ENCODE peak calls at places on chromosomes 3 and 15, in seven cellular contexts. One of them, this sample, is unnamed.

GRCh38 chr3:116569611-116570010 is 124.3 kb upstream of the LSAMP start:
- DNase-seq in adrenal gland: no peak
- DNase-seq in mucosa of descending colon: no peak
- DNase-seq in heart left ventricle: no peak
- DNase-seq in body of pancreas: no peak
- DNase-seq in A549: no peak
- DNase-seq in colonic mucosa: no peak
- DNase-seq in this sample: no peak

GRCh38 chr3:197124713-197125112 is 95.1 kb upstream of the MELTF start:
- DNase-seq in mucosa of descending colon: no peak
- DNase-seq in body of pancreas: no peak
- DNase-seq in A549: no peak
- DNase-seq in colonic mucosa: no peak
- DNase-seq in adrenal gland: no peak
- DNase-seq in heart left ventricle: no peak
- DNase-seq in this sample: no peak

GRCh38 chr3:154616298-154616697 is 186.3 kb upstream of the GPR149 start:
- DNase-seq in heart left ventricle: no peak
- DNase-seq in body of pancreas: no peak
- DNase-seq in mucosa of descending colon: no peak
- DNase-seq in A549: no peak
- DNase-seq in colonic mucosa: no peak
- DNase-seq in adrenal gland: no peak
- DNase-seq in this sample: no peak

GRCh38 chr3:133038731-133039398 is 674 bp downstream of the TMEM108 start:
- DNase-seq in body of pancreas: no peak
- DNase-seq in adrenal gland: peak; percentile 57
- DNase-seq in mucosa of descending colon: peak; percentile 22
- DNase-seq in colonic mucosa: no peak
- DNase-seq in A549: no peak
- DNase-seq in heart left ventricle: peak; percentile 21
- DNase-seq in this sample: peak; percentile 16

GRCh38 chr3:96961576-96961975 is 147.2 kb downstream of the EPHA6 start:
- DNase-seq in A549: no peak
- DNase-seq in colonic mucosa: no peak
- DNase-seq in heart left ventricle: no peak
- DNase-seq in adrenal gland: no peak
- DNase-seq in body of pancreas: no peak
- DNase-seq in mucosa of descending colon: no peak
- DNase-seq in this sample: no peak

GRCh38 chr15:95394186-95395067 is 936.1 kb upstream of the NR2F2 start:
- DNase-seq in mucosa of descending colon: no peak
- DNase-seq in colonic mucosa: no peak
- DNase-seq in heart left ventricle: no peak
- DNase-seq in A549: no peak
- DNase-seq in adrenal gland: no peak
- DNase-seq in body of pancreas: no peak
- DNase-seq in this sample: no peak

GRCh38 chr3:138180375-138181029 is 5.8 kb upstream of the DBR1 start:
- DNase-seq in mucosa of descending colon: no peak
- DNase-seq in colonic mucosa: peak; percentile 28
- DNase-seq in body of pancreas: peak; percentile 38
- DNase-seq in adrenal gland: no peak
- DNase-seq in heart left ventricle: no peak
- DNase-seq in A549: peak; percentile 35
- DNase-seq in this sample: no peak

GRCh38 chr3:37198996-37199395 is 24.6 kb upstream of the LRRFIP2 start:
- DNase-seq in body of pancreas: no peak
- DNase-seq in heart left ventricle: no peak
- DNase-seq in A549: no peak
- DNase-seq in colonic mucosa: no peak
- DNase-seq in mucosa of descending colon: no peak
- DNase-seq in adrenal gland: no peak
- DNase-seq in this sample: no peak

GRCh38 chr3:39990532-39990931 is 181.1 kb downstream of the MYRIP start:
- DNase-seq in mucosa of descending colon: no peak
- DNase-seq in colonic mucosa: peak; percentile 61
- DNase-seq in heart left ventricle: no peak
- DNase-seq in body of pancreas: peak; percentile 56
- DNase-seq in adrenal gland: peak; percentile 16
- DNase-seq in A549: peak; percentile 54
- DNase-seq in this sample: no peak

GRCh38 chr3:124853446-124853845 is 33.7 kb downstream of the ITGB5 start:
- DNase-seq in A549: no peak
- DNase-seq in adrenal gland: no peak
- DNase-seq in heart left ventricle: no peak
- DNase-seq in mucosa of descending colon: no peak
- DNase-seq in body of pancreas: no peak
- DNase-seq in colonic mucosa: no peak
- DNase-seq in this sample: no peak
- H3K4me1 ChIP-seq in A549: peaks cover 62% of the 10 kb centered on the region
- H3K4me1 ChIP-seq in adrenal gland: no peaks in the 10 kb centered on the region
- H3K4me1 ChIP-seq in heart left ventricle: peaks cover 21% of the 10 kb centered on the region
- H3K4me1 ChIP-seq in mucosa of descending colon: no peaks in the 10 kb centered on the region
- H3K4me1 ChIP-seq in body of pancreas: no peaks in the 10 kb centered on the region
- H3K4me1 ChIP-seq in colonic mucosa: no peaks in the 10 kb centered on the region
- H3K4me1 ChIP-seq in this sample: peaks cover 40% of the 10 kb centered on the region

GRCh38 chr15:72271895-72272212 is 500 bp downstream of the PARP6 start:
- DNase-seq in heart left ventricle: no peak
- DNase-seq in adrenal gland: no peak
- DNase-seq in A549: peak; percentile 27
- DNase-seq in body of pancreas: no peak
- DNase-seq in colonic mucosa: no peak
- DNase-seq in mucosa of descending colon: no peak
- DNase-seq in this sample: no peak

GRCh38 chr15:72272997-72273352 is 621 bp upstream of the PARP6 start:
- DNase-seq in adrenal gland: no peak
- DNase-seq in body of pancreas: no peak
- DNase-seq in heart left ventricle: no peak
- DNase-seq in colonic mucosa: no peak
- DNase-seq in mucosa of descending colon: no peak
- DNase-seq in A549: no peak
- DNase-seq in this sample: no peak

GRCh38 chr15:72272213-72272996 is at the start of gene PARP6:
- DNase-seq in A549: peak; percentile 100
- DNase-seq in heart left ventricle: peak; percentile 99
- DNase-seq in mucosa of descending colon: peak; percentile 98
- DNase-seq in body of pancreas: peak; percentile 99
- DNase-seq in colonic mucosa: peak; percentile 94
- DNase-seq in adrenal gland: peak; percentile 98
- DNase-seq in this sample: peak; percentile 99

GRCh38 chr15:72269739-72270138 is 2.6 kb downstream of the PARP6 start:
- DNase-seq in heart left ventricle: no peak
- DNase-seq in mucosa of descending colon: no peak
- DNase-seq in adrenal gland: no peak
- DNase-seq in colonic mucosa: no peak
- DNase-seq in body of pancreas: no peak
- DNase-seq in A549: no peak
- DNase-seq in this sample: no peak

GRCh38 chr15:72271221-72271620 is 1.1 kb downstream of the PARP6 start:
- DNase-seq in heart left ventricle: no peak
- DNase-seq in adrenal gland: no peak
- DNase-seq in A549: no peak
- DNase-seq in mucosa of descending colon: no peak
- DNase-seq in body of pancreas: no peak
- DNase-seq in colonic mucosa: no peak
- DNase-seq in this sample: no peak
- H3K4me3 ChIP-seq in heart left ventricle: peak overlapping the region; percentile 99
- H3K4me3 ChIP-seq in adrenal gland: no peak overlapping the region
- H3K4me3 ChIP-seq in A549: peak overlapping the region; percentile 80
- H3K4me3 ChIP-seq in mucosa of descending colon: no peak overlapping the region
- H3K4me3 ChIP-seq in body of pancreas: no peak overlapping the region
- H3K4me3 ChIP-seq in colonic mucosa: no peak overlapping the region
- H3K4me3 ChIP-seq in this sample: peak overlapping the region; percentile 94

DNA sequence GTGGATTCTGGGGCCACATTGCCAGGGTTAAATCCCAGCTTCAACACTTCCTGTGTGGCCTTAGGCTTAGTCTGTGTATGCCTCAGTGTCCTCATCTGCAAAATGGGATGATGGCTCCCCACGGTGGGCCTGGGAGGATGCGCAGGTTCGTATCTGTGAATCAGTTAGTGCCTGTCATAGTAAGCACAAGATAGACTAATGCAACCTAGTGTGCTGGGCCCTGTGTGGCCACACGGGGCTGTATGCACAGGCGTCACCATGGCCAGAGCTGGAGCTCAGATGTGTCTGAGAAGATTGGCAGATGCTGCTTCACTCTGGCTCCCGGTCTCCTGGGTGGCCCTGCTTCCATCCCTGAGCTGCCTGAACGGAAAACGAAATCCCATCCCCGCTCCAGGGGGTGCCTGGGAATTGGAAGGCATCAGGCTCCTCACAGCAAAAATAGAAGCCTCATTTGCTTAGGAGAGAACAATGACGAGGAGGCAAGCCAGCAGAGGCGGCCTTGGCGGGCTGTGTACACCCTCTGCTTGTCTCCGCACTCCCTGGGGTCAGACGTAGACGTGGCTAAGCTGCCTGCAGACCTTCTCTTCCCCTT is 103.6 kb downstream of the APBA2 start:
- DNase-seq in mucosa of descending colon: no peak
- DNase-seq in heart left ventricle: no peak
- DNase-seq in colonic mucosa: no peak
- DNase-seq in adrenal gland: no peak
- DNase-seq in A549: peak; percentile 39
- DNase-seq in body of pancreas: no peak
- DNase-seq in this sample: no peak
- TF ChIP-seq CTCF in mucosa of descending colon: no peak
- TF ChIP-seq CTCF in heart left ventricle: no peak
- TF ChIP-seq CTCF in colonic mucosa: no peak
- TF ChIP-seq CTCF in adrenal gland: no peak
- TF ChIP-seq CTCF in A549: no peak
- TF ChIP-seq CTCF in body of pancreas: no peak
- TF ChIP-seq CTCF in this sample: no peak

DNA sequence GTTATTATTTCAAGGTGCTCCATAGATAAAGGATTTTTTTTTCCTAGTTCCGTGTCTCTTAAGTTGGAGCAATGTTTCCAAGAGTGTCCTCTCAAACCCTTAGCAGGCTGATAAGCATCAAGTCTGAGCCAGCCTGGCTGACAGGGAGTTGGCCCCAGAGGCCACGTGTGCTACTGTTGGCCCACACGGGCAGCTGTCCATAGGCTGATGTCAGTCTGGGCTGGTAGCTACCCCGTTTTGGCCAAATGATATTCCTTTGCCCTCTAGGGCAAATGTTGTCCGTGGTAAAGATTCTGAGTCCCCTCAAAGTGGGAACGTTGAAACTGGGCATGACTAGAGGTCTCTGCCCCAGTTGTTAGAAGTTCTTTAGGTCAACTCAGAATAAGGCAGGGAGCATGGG is 99.4 kb downstream of the FLNB start:
- DNase-seq in adrenal gland: peak; percentile 56
- DNase-seq in A549: no peak
- DNase-seq in colonic mucosa: no peak
- DNase-seq in heart left ventricle: no peak
- DNase-seq in body of pancreas: no peak
- DNase-seq in mucosa of descending colon: no peak
- DNase-seq in this sample: no peak
- H3K4me1 ChIP-seq in adrenal gland: peaks cover 16% of the 10 kb centered on the region
- H3K4me1 ChIP-seq in A549: peaks cover 15% of the 10 kb centered on the region
- H3K4me1 ChIP-seq in colonic mucosa: peaks cover 5% of the 10 kb centered on the region
- H3K4me1 ChIP-seq in heart left ventricle: no peaks in the 10 kb centered on the region
- H3K4me1 ChIP-seq in body of pancreas: peaks cover 49% of the 10 kb centered on the region
- H3K4me1 ChIP-seq in mucosa of descending colon: peaks cover 16% of the 10 kb centered on the region
- H3K4me1 ChIP-seq in this sample: no peaks in the 10 kb centered on the region

GRCh38 chr3:13282528-13282985 is 137.6 kb downstream of the NUP210 start:
- DNase-seq in heart left ventricle: no peak
- DNase-seq in body of pancreas: no peak
- DNase-seq in colonic mucosa: no peak
- DNase-seq in adrenal gland: no peak
- DNase-seq in A549: peak; percentile 31
- DNase-seq in mucosa of descending colon: no peak
- DNase-seq in this sample: no peak
- H3K4me3 ChIP-seq in heart left ventricle: peak overlapping the region; percentile 73
- H3K4me3 ChIP-seq in body of pancreas: peak overlapping the region; percentile 14
- H3K4me3 ChIP-seq in colonic mucosa: peak overlapping the region; percentile 33
- H3K4me3 ChIP-seq in adrenal gland: no peak overlapping the region
- H3K4me3 ChIP-seq in A549: peak overlapping the region; percentile 83
- H3K4me3 ChIP-seq in mucosa of descending colon: no peak overlapping the region
- H3K4me3 ChIP-seq in this sample: peak overlapping the region; percentile 71

GRCh38 chr15:29734917-29735572 is 87.2 kb downstream of the TJP1 start:
- DNase-seq in adrenal gland: no peak
- DNase-seq in mucosa of descending colon: no peak
- DNase-seq in body of pancreas: no peak
- DNase-seq in colonic mucosa: no peak
- DNase-seq in A549: peak; percentile 92
- DNase-seq in heart left ventricle: no peak
- DNase-seq in this sample: no peak

GRCh38 chr15:29736745-29737023 is 85.6 kb downstream of the TJP1 start:
- DNase-seq in A549: peak; percentile 94
- DNase-seq in heart left ventricle: no peak
- DNase-seq in colonic mucosa: no peak
- DNase-seq in mucosa of descending colon: no peak
- DNase-seq in body of pancreas: peak; percentile 50
- DNase-seq in adrenal gland: peak; percentile 58
- DNase-seq in this sample: no peak

GRCh38 chr15:29736012-29736744 is 86.1 kb downstream of the TJP1 start:
- DNase-seq in mucosa of descending colon: no peak
- DNase-seq in A549: no peak
- DNase-seq in body of pancreas: no peak
- DNase-seq in adrenal gland: no peak
- DNase-seq in heart left ventricle: no peak
- DNase-seq in colonic mucosa: no peak
- DNase-seq in this sample: no peak

GRCh38 chr15:29740692-29741311 is 81.5 kb downstream of the TJP1 start:
- DNase-seq in colonic mucosa: no peak
- DNase-seq in body of pancreas: no peak
- DNase-seq in heart left ventricle: no peak
- DNase-seq in adrenal gland: no peak
- DNase-seq in A549: peak; percentile 61
- DNase-seq in mucosa of descending colon: no peak
- DNase-seq in this sample: no peak
- TF ChIP-seq CTCF in colonic mucosa: peak; percentile 29
- TF ChIP-seq CTCF in body of pancreas: peak; percentile 16
- TF ChIP-seq CTCF in heart left ventricle: no peak
- TF ChIP-seq CTCF in adrenal gland: no peak
- TF ChIP-seq CTCF in A549: peak; percentile 83
- TF ChIP-seq CTCF in mucosa of descending colon: no peak
- TF ChIP-seq CTCF in this sample: no peak

This sample was measured in left ventricle myocardium inferior.